ENCODE peak calls at places on chromosome 19, in nine cellular contexts. U is posterior vena cava; B is omental fat pad; J is stimulated activated naive B cell treated with anti-CD40 and anti-IgM and Interleukin-4, amounts not matched to agents 10 μg/mL and 1 μg/mL and 100 μg/mL, for 72 hours; Y is CD4-positive, alpha-beta T cell; V is T-helper 9 cell; Z is HL-60; I is GM23338; G is NCI-H345. M is an unnamed sample.

GRCh38 chr19:6276447-6276846 is 3.3 kb downstream of the MLLT1 start:
- DNase-seq in U (peak; percentile 94), B (no peak), J (no peak), Y (no peak), V (no peak), Z (no peak), I (no peak), G (no peak), M (no peak)

GRCh38 chr19:51121257-51121656 is 3.4 kb upstream of the SIGLEC9 start:
- DNase-seq in U (peak; percentile 49), B (no peak), J (no peak), Y (no peak), V (no peak), Z (peak; percentile 56), I (no peak), G (no peak), M (no peak)

GRCh38 chr19:9721861-9722260 is 46.7 kb downstream of the ZNF846 start:
- DNase-seq in U (no peak), B (no peak), J (no peak), Y (no peak), V (no peak), Z (peak; percentile 30), I (peak; percentile 23), G (no peak), M (peak; percentile 12)

GRCh38 chr19:10836478-10837325 is 690 bp upstream of the TMED1 start:
- DNase-seq in U (peak; percentile 95), B (peak; percentile 46), J (peak; percentile 88), Y (no peak), V (peak; percentile 58), Z (peak; percentile 91), I (peak; percentile 83), G (peak; percentile 94), M (no peak)

GRCh38 chr19:48868196-48868886 is at the start of gene PLEKHA4:
- DNase-seq in U (peak; percentile 94), B (no peak), J (no peak), Y (no peak), V (no peak), Z (no peak), I (no peak), G (no peak), M (no peak)

GRCh38 chr19:35468637-35469036 is 20.6 kb downstream of the FFAR2 start:
- DNase-seq in U (no peak), B (no peak), J (peak; percentile 70), Y (peak; percentile 54), V (peak; percentile 56), Z (peak; percentile 73), I (peak; percentile 77), G (peak; percentile 76), M (peak; percentile 77)

GRCh38 chr19:47275866-47276461 is 1.3 kb downstream of the INAFM1 start:
- DNase-seq in U (peak; percentile 94), B (no peak), J (no peak), Y (no peak), V (no peak), Z (no peak), I (no peak), G (peak; percentile 9), M (no peak)

GRCh38 chr19:44212865-44213346 is 574 bp downstream of the ZNF227 start:
- DNase-seq in U (no peak), B (no peak), J (no peak), Y (no peak), V (no peak), Z (no peak), I (peak; percentile 53), G (no peak), M (no peak)

GRCh38 chr19:18696023-18696422 is 12.5 kb downstream of the CRTC1 start:
- DNase-seq in U (no peak), B (no peak), J (no peak), Y (no peak), V (no peak), Z (no peak), I (no peak), G (no peak), M (no peak)

GRCh38 chr19:44774614-44775013 is 3.1 kb upstream of the CBLC start:
- DNase-seq in U (no peak), B (no peak), J (no peak), Y (no peak), V (no peak), Z (no peak), I (no peak), G (no peak), M (no peak)

GRCh38 chr19:47100290-47100689 is 13.3 kb downstream of the ZC3H4 start:
- DNase-seq in U (no peak), B (no peak), J (no peak), Y (no peak), V (no peak), Z (no peak), I (no peak), G (no peak), M (no peak)

GRCh38 chr19:14432817-14433453 is at the start of gene PKN1:
- DNase-seq in U (peak; percentile 83), B (no peak), J (peak; percentile 54), Y (peak; percentile 18), V (peak; percentile 34), Z (no peak), I (peak; percentile 88), G (peak; percentile 54), M (peak; percentile 79)

GRCh38 chr19:409515-410242 is 732 bp upstream of the C2CD4C start:
- DNase-seq in U (peak; percentile 77), B (no peak), J (no peak), Y (no peak), V (no peak), Z (no peak), I (peak; percentile 57), G (peak; percentile 49), M (no peak)

GRCh38 chr19:4217429-4218264 is 11.7 kb upstream of the EBI3 start:
- DNase-seq in U (no peak), B (no peak), J (no peak), Y (no peak), V (no peak), Z (no peak), I (peak; percentile 21), G (no peak), M (no peak)

GRCh38 chr19:40687525-40688016 is 2.9 kb downstream of the NUMBL start:
- DNase-seq in U (peak; percentile 96), B (peak; percentile 83), J (peak; percentile 35), Y (no peak), V (no peak), Z (no peak), I (no peak), G (no peak), M (peak; percentile 68)

GRCh38 chr19:48461982-48462655 is 6.7 kb downstream of the KCNJ14 start:
- DNase-seq in U (no peak), B (no peak), J (no peak), Y (no peak), V (no peak), Z (no peak), I (peak; percentile 94), G (no peak), M (no peak)

GRCh38 chr19:27392027-27392632 is 1820.8 kb downstream of the UQCRFS1 start:
- DNase-seq in U (peak; percentile 50), B (no peak), J (no peak), Y (no peak), V (no peak), Z (no peak), I (no peak), G (no peak), M (no peak)

GRCh38 chr19:38617764-38618589 is at the start of gene MAP4K1:
- DNase-seq in U (no peak), B (no peak), J (peak; percentile 91), Y (peak; percentile 47), V (peak; percentile 50), Z (peak; percentile 57), I (peak; percentile 19), G (peak; percentile 85), M (peak; percentile 90)

GRCh38 chr19:31988256-31988655 is 357.2 kb upstream of the ZNF507 start:
- DNase-seq in U (no peak), B (no peak), J (no peak), Y (no peak), V (no peak), Z (no peak), I (no peak), G (no peak), M (no peak)

GRCh38 chr19:2423913-2424685 is 3.3 kb downstream of the TIMM13 start:
- DNase-seq in U (no peak), B (no peak), J (no peak), Y (no peak), V (no peak), Z (peak; percentile 51), I (no peak), G (no peak), M (no peak)

GRCh38 chr19:2199215-2199614 is 35.5 kb downstream of the DOT1L start:
- DNase-seq in U (no peak), B (no peak), J (no peak), Y (no peak), V (no peak), Z (no peak), I (peak; percentile 70), G (no peak), M (peak; percentile 23)

GRCh38 chr19:2997720-2998119 is 20.4 kb downstream of the TLE6 start:
- DNase-seq in U (no peak), B (no peak), J (no peak), Y (no peak), V (no peak), Z (no peak), I (no peak), G (no peak), M (no peak)

GRCh38 chr19:30742539-30742938 is 370.4 kb downstream of the ZNF536 start:
- DNase-seq in U (no peak), B (no peak), J (no peak), Y (no peak), V (no peak), Z (no peak), I (peak; percentile 8), G (no peak), M (no peak)

GRCh38 chr19:1027953-1028902 is 1.8 kb downstream of the CNN2 start:
- DNase-seq in U (peak; percentile 92), B (no peak), J (no peak), Y (no peak), V (peak; percentile 56), Z (peak; percentile 59), I (peak; percentile 92), G (peak; percentile 46), M (peak; percentile 64)

GRCh38 chr19:38211206-38211605 is 12.8 kb downstream of the DPF1 start:
- DNase-seq in U (no peak), B (no peak), J (no peak), Y (no peak), V (no peak), Z (no peak), I (peak; percentile 70), G (no peak), M (no peak)

GRCh38 chr19:7480222-7480974 is 8.4 kb downstream of the PEX11G start:
- DNase-seq in U (no peak), B (no peak), J (no peak), Y (no peak), V (no peak), Z (no peak), I (no peak), G (no peak), M (no peak)

GRCh38 chr19:4768934-4769777 is 22.4 kb upstream of the FEM1A start:
- DNase-seq in U (peak; percentile 90), B (peak; percentile 63), J (peak; percentile 56), Y (peak; percentile 73), V (peak; percentile 83), Z (peak; percentile 76), I (peak; percentile 98), G (peak; percentile 94), M (peak; percentile 86)

GRCh38 chr19:17871032-17871877 is 490 bp upstream of the SLC5A5 start:
- DNase-seq in U (no peak), B (no peak), J (no peak), Y (no peak), V (no peak), Z (no peak), I (no peak), G (no peak), M (no peak)

GRCh38 chr19:55369651-55370304 is 485 bp downstream of the IL11 start:
- DNase-seq in U (no peak), B (no peak), J (no peak), Y (no peak), V (peak; percentile 24), Z (no peak), I (peak; percentile 94), G (no peak), M (peak; percentile 45)

GRCh38 chr19:3284759-3285646 is 60.5 kb downstream of the CELF5 start:
- DNase-seq in U (no peak), B (peak; percentile 43), J (peak; percentile 66), Y (peak; percentile 58), V (peak; percentile 63), Z (peak; percentile 55), I (peak; percentile 99), G (peak; percentile 86), M (peak; percentile 33)

GRCh38 chr19:35262101-35262761 is 6.5 kb upstream of the USF2 start:
- DNase-seq in U (peak; percentile 69), B (no peak), J (no peak), Y (no peak), V (no peak), Z (no peak), I (no peak), G (no peak), M (no peak)